ENCODE peak calls at places on chromosomes 2 and 18, in ten cellular contexts. R is NB4; U is HCT116; X is SK-N-DZ; L is T-helper 2 cell treated with Interferon-gamma antibody and Interleukin-4, amounts not matched to agents 5 μg/mL and 100 μg/mL, for 36 hours; N is T-helper 1 cell; K is astrocyte; G is stimulated activated CD4-positive, alpha-beta T cell treated with anti-CD3 and anti-CD28 coated beads, TNF-alpha, amount 100 ng/mL, for 4 hours; J is right atrium auricular region; Q is activated CD8-positive, alpha-beta memory T cell treated with anti-CD3 and anti-CD28 coated beads, Interleukin-2, amount 50 U/mL, for 4 hours. T is an unnamed sample.

GRCh38 chr2:64225491-64225890 is 81.3 kb upstream of the PELI1 start:
- DNase-seq in K (peak), J (no peak), L (no peak), R (peak), U (no peak), G (no peak), X (no peak), N (no peak), Q (no peak), T (no peak)

GRCh38 chr2:109020217-109020637 is 31.2 kb upstream of the EDAR start:
- DNase-seq in X (no peak), R (peak), L (no peak), J (no peak), K (peak), N (no peak), U (no peak), G (no peak), Q (no peak), T (no peak)

GRCh38 chr18:55354795-55355194 is 233.2 kb downstream of the TCF4 start:
- DNase-seq in K (peak), L (no peak), X (no peak), N (no peak), G (no peak), U (no peak), J (no peak), R (no peak), Q (no peak), T (no peak)

GRCh38 chr18:58829263-58829662 is 35.4 kb upstream of the ZNF532 start:
- DNase-seq in N (no peak), K (peak), Q (no peak), X (no peak), U (no peak), R (no peak), L (no peak), G (no peak), J (no peak), T (no peak)

GRCh38 chr2:98702127-98702802 is 28.7 kb downstream of the MGAT4A start:
- DNase-seq in N (no peak), U (no peak), X (peak), K (no peak), Q (no peak), L (no peak), G (no peak), J (no peak), R (no peak), T (no peak)

GRCh38 chr2:230520875-230521155 is 104.8 kb downstream of the SP100 start:
- DNase-seq in U (no peak), G (no peak), J (no peak), N (no peak), L (no peak), X (no peak), R (no peak), K (peak), Q (no peak), T (no peak)

GRCh38 chr2:238216651-238217184 is 13.2 kb upstream of the ILKAP start:
- DNase-seq in L (no peak), K (no peak), X (no peak), Q (no peak), N (no peak), U (no peak), R (no peak), J (no peak), G (no peak), T (peak)

GRCh38 chr2:30113617-30114293 is 33.1 kb upstream of the YPEL5 start:
- DNase-seq in N (no peak), Q (no peak), U (no peak), G (no peak), K (peak), R (peak), X (no peak), L (no peak), J (no peak), T (no peak)

GRCh38 chr2:174771631-174772491 is 7.6 kb upstream of the CHRNA1 start:
- DNase-seq in X (peak), L (peak), U (peak), Q (peak), N (no peak), R (peak), J (peak), G (no peak), K (peak), T (peak)

GRCh38 chr2:182372661-182373060 is 54.2 kb downstream of the PDE1A start:
- DNase-seq in U (peak), X (no peak), K (peak), L (no peak), J (peak), G (no peak), N (no peak), R (no peak), Q (no peak), T (no peak)

GRCh38 chr2:235779444-235779896 is 285.6 kb downstream of the AGAP1 start:
- DNase-seq in X (peak), Q (peak), L (peak), G (peak), J (peak), N (peak), U (peak), R (peak), K (peak), T (no peak)

GRCh38 chr2:74379851-74380789 is at the start of gene DCTN1:
- DNase-seq in K (peak), J (no peak), Q (peak), N (no peak), U (no peak), R (no peak), G (no peak), X (peak), L (no peak), T (no peak)

GRCh38 chr18:51339866-51340265 is 142.4 kb upstream of the MEX3C start:
- DNase-seq in L (no peak), N (no peak), X (no peak), U (no peak), R (no peak), J (no peak), G (no peak), K (peak), Q (no peak), T (no peak)

GRCh38 chr2:28702415-28702859 is 49.2 kb upstream of the PPP1CB start:
- DNase-seq in U (no peak), N (no peak), J (no peak), G (no peak), Q (no peak), R (no peak), L (no peak), K (no peak), X (no peak), T (no peak)

GRCh38 chr2:65932571-65932970 is 500.2 kb upstream of the SPRED2 start:
- DNase-seq in K (no peak), N (no peak), J (no peak), U (no peak), R (no peak), X (no peak), G (no peak), Q (no peak), L (no peak), T (no peak)

GRCh38 chr2:9656270-9656766 is 25.5 kb upstream of the YWHAQ start:
- DNase-seq in L (peak), X (no peak), K (peak), G (no peak), R (peak), U (no peak), N (no peak), Q (peak), J (no peak), T (no peak)

GRCh38 chr2:179344970-179345369 is 80.3 kb upstream of the SESTD1 start:
- DNase-seq in J (no peak), N (no peak), U (no peak), G (no peak), K (no peak), Q (no peak), X (no peak), L (no peak), R (no peak), T (no peak)

GRCh38 chr2:54757496-54757895 is 34.0 kb downstream of the EML6 start:
- DNase-seq in J (no peak), L (no peak), U (no peak), R (peak), K (peak), Q (no peak), X (peak), G (no peak), N (no peak), T (no peak)

GRCh38 chr2:225270053-225270452 is 129.5 kb upstream of the NYAP2 start:
- DNase-seq in R (no peak), N (no peak), X (no peak), J (no peak), K (no peak), L (no peak), G (no peak), Q (no peak), U (no peak), T (no peak)

T was measured in DMS 273 treated with DMSO at 0.1 percent for 48 hours.